ENCODE peak calls at places on chromosomes 1 and 21, in five cellular contexts. One of them, this sample, is unnamed.

GRCh38 chr1:115771094-115771846 is 2.8 kb upstream of the CASQ2 start:
- DNase-seq in stimulated activated CD8-positive, alpha-beta memory T cell treated with anti-CD3 and anti-CD28 coated beads, Interleukin-15, amount 100 ng/mL, for 1 hour: no peak
- DNase-seq in endothelial cell: peak; percentile 15
- DNase-seq in HEK293T: no peak
- DNase-seq in fibroblast of lung: peak; percentile 20
- DNase-seq in this sample: no peak

GRCh38 chr1:92291372-92291999 is 7.3 kb downstream of the GLMN start:
- DNase-seq in HEK293T: peak; percentile 50
- DNase-seq in fibroblast of lung: peak; percentile 50
- DNase-seq in stimulated activated CD8-positive, alpha-beta memory T cell treated with anti-CD3 and anti-CD28 coated beads, Interleukin-15, amount 100 ng/mL, for 1 hour: no peak
- DNase-seq in endothelial cell: peak; percentile 30
- DNase-seq in this sample: no peak

GRCh38 chr1:67551375-67551774 is 121.2 kb upstream of the SERBP1 start:
- DNase-seq in fibroblast of lung: no peak
- DNase-seq in stimulated activated CD8-positive, alpha-beta memory T cell treated with anti-CD3 and anti-CD28 coated beads, Interleukin-15, amount 100 ng/mL, for 1 hour: no peak
- DNase-seq in HEK293T: no peak
- DNase-seq in endothelial cell: no peak
- DNase-seq in this sample: no peak

GRCh38 chr1:14413809-14414208 is 184.7 kb upstream of the KAZN start:
- DNase-seq in endothelial cell: no peak
- DNase-seq in stimulated activated CD8-positive, alpha-beta memory T cell treated with anti-CD3 and anti-CD28 coated beads, Interleukin-15, amount 100 ng/mL, for 1 hour: no peak
- DNase-seq in fibroblast of lung: peak; percentile 81
- DNase-seq in HEK293T: no peak
- DNase-seq in this sample: no peak

GRCh38 chr1:212607206-212607923 is 1.2 kb upstream of the ATF3 start:
- DNase-seq in HEK293T: no peak
- DNase-seq in endothelial cell: no peak
- DNase-seq in stimulated activated CD8-positive, alpha-beta memory T cell treated with anti-CD3 and anti-CD28 coated beads, Interleukin-15, amount 100 ng/mL, for 1 hour: no peak
- DNase-seq in fibroblast of lung: no peak
- DNase-seq in this sample: peak; percentile 28

GRCh38 chr1:107405241-107405640 is 264.4 kb downstream of the NTNG1 start:
- DNase-seq in fibroblast of lung: peak; percentile 85
- DNase-seq in endothelial cell: no peak
- DNase-seq in stimulated activated CD8-positive, alpha-beta memory T cell treated with anti-CD3 and anti-CD28 coated beads, Interleukin-15, amount 100 ng/mL, for 1 hour: no peak
- DNase-seq in HEK293T: no peak
- DNase-seq in this sample: no peak

GRCh38 chr1:191034126-191034525 is 556.5 kb upstream of the BRINP3 start:
- DNase-seq in endothelial cell: no peak
- DNase-seq in fibroblast of lung: peak; percentile 5
- DNase-seq in HEK293T: no peak
- DNase-seq in stimulated activated CD8-positive, alpha-beta memory T cell treated with anti-CD3 and anti-CD28 coated beads, Interleukin-15, amount 100 ng/mL, for 1 hour: no peak
- DNase-seq in this sample: no peak

GRCh38 chr1:212980123-212980800 is 29.9 kb downstream of the VASH2 start:
- DNase-seq in fibroblast of lung: peak; percentile 89
- DNase-seq in endothelial cell: no peak
- DNase-seq in HEK293T: no peak
- DNase-seq in stimulated activated CD8-positive, alpha-beta memory T cell treated with anti-CD3 and anti-CD28 coated beads, Interleukin-15, amount 100 ng/mL, for 1 hour: no peak
- DNase-seq in this sample: no peak

GRCh38 chr1:244273845-244274619 is 177.7 kb downstream of the ADSS2 start:
- DNase-seq in endothelial cell: no peak
- DNase-seq in stimulated activated CD8-positive, alpha-beta memory T cell treated with anti-CD3 and anti-CD28 coated beads, Interleukin-15, amount 100 ng/mL, for 1 hour: no peak
- DNase-seq in fibroblast of lung: peak; percentile 100
- DNase-seq in HEK293T: no peak
- DNase-seq in this sample: no peak

GRCh38 chr21:45332981-45333582 is 45.4 kb upstream of the POFUT2 start:
- DNase-seq in stimulated activated CD8-positive, alpha-beta memory T cell treated with anti-CD3 and anti-CD28 coated beads, Interleukin-15, amount 100 ng/mL, for 1 hour: no peak
- DNase-seq in fibroblast of lung: no peak
- DNase-seq in endothelial cell: no peak
- DNase-seq in HEK293T: no peak
- DNase-seq in this sample: no peak

GRCh38 chr1:199774433-199775089 is 252.9 kb upstream of the NR5A2 start:
- DNase-seq in HEK293T: no peak
- DNase-seq in fibroblast of lung: peak; percentile 81
- DNase-seq in stimulated activated CD8-positive, alpha-beta memory T cell treated with anti-CD3 and anti-CD28 coated beads, Interleukin-15, amount 100 ng/mL, for 1 hour: no peak
- DNase-seq in endothelial cell: no peak
- DNase-seq in this sample: no peak

GRCh38 chr1:25425098-25426085 is 4.8 kb upstream of the RHCE start:
- DNase-seq in stimulated activated CD8-positive, alpha-beta memory T cell treated with anti-CD3 and anti-CD28 coated beads, Interleukin-15, amount 100 ng/mL, for 1 hour: no peak
- DNase-seq in fibroblast of lung: peak; percentile 39
- DNase-seq in endothelial cell: no peak
- DNase-seq in HEK293T: no peak
- DNase-seq in this sample: no peak

GRCh38 chr1:94621392-94621791 is 79.8 kb upstream of the F3 start:
- DNase-seq in HEK293T: no peak
- DNase-seq in stimulated activated CD8-positive, alpha-beta memory T cell treated with anti-CD3 and anti-CD28 coated beads, Interleukin-15, amount 100 ng/mL, for 1 hour: no peak
- DNase-seq in endothelial cell: no peak
- DNase-seq in fibroblast of lung: peak; percentile 79
- DNase-seq in this sample: no peak

GRCh38 chr21:44525431-44526095 is 14.4 kb downstream of the KRTAP10-1 start:
- DNase-seq in fibroblast of lung: no peak
- DNase-seq in endothelial cell: no peak
- DNase-seq in HEK293T: no peak
- DNase-seq in stimulated activated CD8-positive, alpha-beta memory T cell treated with anti-CD3 and anti-CD28 coated beads, Interleukin-15, amount 100 ng/mL, for 1 hour: no peak
- DNase-seq in this sample: no peak

GRCh38 chr1:90246069-90246468 is 251.2 kb downstream of the ZNF326 start:
- DNase-seq in HEK293T: no peak
- DNase-seq in stimulated activated CD8-positive, alpha-beta memory T cell treated with anti-CD3 and anti-CD28 coated beads, Interleukin-15, amount 100 ng/mL, for 1 hour: no peak
- DNase-seq in endothelial cell: no peak
- DNase-seq in fibroblast of lung: no peak
- DNase-seq in this sample: no peak

GRCh38 chr1:206430031-206430983 is 40.0 kb upstream of the IKBKE start:
- DNase-seq in HEK293T: no peak
- DNase-seq in endothelial cell: no peak
- DNase-seq in fibroblast of lung: peak; percentile 92
- DNase-seq in stimulated activated CD8-positive, alpha-beta memory T cell treated with anti-CD3 and anti-CD28 coated beads, Interleukin-15, amount 100 ng/mL, for 1 hour: no peak
- DNase-seq in this sample: no peak

GRCh38 chr1:218659911-218660677 is 315.0 kb downstream of the TGFB2 start:
- DNase-seq in endothelial cell: no peak
- DNase-seq in stimulated activated CD8-positive, alpha-beta memory T cell treated with anti-CD3 and anti-CD28 coated beads, Interleukin-15, amount 100 ng/mL, for 1 hour: no peak
- DNase-seq in HEK293T: no peak
- DNase-seq in fibroblast of lung: peak; percentile 78
- DNase-seq in this sample: no peak

GRCh38 chr1:61053712-61054608 is 28.4 kb upstream of the NFIA start:
- DNase-seq in HEK293T: no peak
- DNase-seq in fibroblast of lung: no peak
- DNase-seq in endothelial cell: no peak
- DNase-seq in stimulated activated CD8-positive, alpha-beta memory T cell treated with anti-CD3 and anti-CD28 coated beads, Interleukin-15, amount 100 ng/mL, for 1 hour: no peak
- DNase-seq in this sample: peak; percentile 63

GRCh38 chr21:17658931-17659330 is 46.2 kb upstream of the BTG3 start:
- DNase-seq in HEK293T: no peak
- DNase-seq in fibroblast of lung: no peak
- DNase-seq in endothelial cell: no peak
- DNase-seq in stimulated activated CD8-positive, alpha-beta memory T cell treated with anti-CD3 and anti-CD28 coated beads, Interleukin-15, amount 100 ng/mL, for 1 hour: no peak
- DNase-seq in this sample: no peak

GRCh38 chr1:49026230-49026811 is 249.6 kb upstream of the BEND5 start:
- DNase-seq in stimulated activated CD8-positive, alpha-beta memory T cell treated with anti-CD3 and anti-CD28 coated beads, Interleukin-15, amount 100 ng/mL, for 1 hour: no peak
- DNase-seq in endothelial cell: no peak
- DNase-seq in fibroblast of lung: no peak
- DNase-seq in HEK293T: no peak
- DNase-seq in this sample: no peak

GRCh38 chr1:153538315-153538821 is 2.4 kb downstream of the S100A5 start:
- DNase-seq in fibroblast of lung: peak; percentile 26
- DNase-seq in HEK293T: peak; percentile 54
- DNase-seq in stimulated activated CD8-positive, alpha-beta memory T cell treated with anti-CD3 and anti-CD28 coated beads, Interleukin-15, amount 100 ng/mL, for 1 hour: no peak
- DNase-seq in endothelial cell: no peak
- DNase-seq in this sample: no peak

GRCh38 chr21:44713130-44713529 is 1.8 kb upstream of the TSPEAR start:
- DNase-seq in stimulated activated CD8-positive, alpha-beta memory T cell treated with anti-CD3 and anti-CD28 coated beads, Interleukin-15, amount 100 ng/mL, for 1 hour: no peak
- DNase-seq in fibroblast of lung: no peak
- DNase-seq in endothelial cell: no peak
- DNase-seq in HEK293T: no peak
- DNase-seq in this sample: no peak

GRCh38 chr21:32826317-32827167 is 55.0 kb upstream of the PAXBP1 start:
- DNase-seq in HEK293T: peak; percentile 66
- DNase-seq in stimulated activated CD8-positive, alpha-beta memory T cell treated with anti-CD3 and anti-CD28 coated beads, Interleukin-15, amount 100 ng/mL, for 1 hour: no peak
- DNase-seq in endothelial cell: peak; percentile 53
- DNase-seq in fibroblast of lung: peak; percentile 58
- DNase-seq in this sample: peak; percentile 14

GRCh38 chr1:38500891-38501290 is 358.7 kb downstream of the RRAGC start:
- DNase-seq in fibroblast of lung: peak; percentile 4
- DNase-seq in endothelial cell: no peak
- DNase-seq in stimulated activated CD8-positive, alpha-beta memory T cell treated with anti-CD3 and anti-CD28 coated beads, Interleukin-15, amount 100 ng/mL, for 1 hour: no peak
- DNase-seq in HEK293T: no peak
- DNase-seq in this sample: no peak

GRCh38 chr1:917076-917459 is 6.7 kb upstream of the SAMD11 start:
- DNase-seq in endothelial cell: no peak
- DNase-seq in fibroblast of lung: no peak
- DNase-seq in HEK293T: no peak
- DNase-seq in stimulated activated CD8-positive, alpha-beta memory T cell treated with anti-CD3 and anti-CD28 coated beads, Interleukin-15, amount 100 ng/mL, for 1 hour: no peak
- DNase-seq in this sample: peak; percentile 33

GRCh38 chr1:10451286-10451685 is 1.5 kb downstream of the CORT start:
- DNase-seq in stimulated activated CD8-positive, alpha-beta memory T cell treated with anti-CD3 and anti-CD28 coated beads, Interleukin-15, amount 100 ng/mL, for 1 hour: no peak
- DNase-seq in fibroblast of lung: peak; percentile 33
- DNase-seq in endothelial cell: peak; percentile 62
- DNase-seq in HEK293T: no peak
- DNase-seq in this sample: peak; percentile 34

GRCh38 chr1:8218351-8219092 is 99.4 kb upstream of the SLC45A1 start:
- DNase-seq in stimulated activated CD8-positive, alpha-beta memory T cell treated with anti-CD3 and anti-CD28 coated beads, Interleukin-15, amount 100 ng/mL, for 1 hour: no peak
- DNase-seq in endothelial cell: no peak
- DNase-seq in fibroblast of lung: peak; percentile 75
- DNase-seq in HEK293T: no peak
- DNase-seq in this sample: no peak

GRCh38 chr1:11500881-11501280 is 21.9 kb downstream of the DISP3 start:
- DNase-seq in fibroblast of lung: no peak
- DNase-seq in endothelial cell: no peak
- DNase-seq in stimulated activated CD8-positive, alpha-beta memory T cell treated with anti-CD3 and anti-CD28 coated beads, Interleukin-15, amount 100 ng/mL, for 1 hour: no peak
- DNase-seq in HEK293T: no peak
- DNase-seq in this sample: no peak

GRCh38 chr1:53736290-53736689 is 2.7 kb downstream of the GLIS1 start:
- DNase-seq in stimulated activated CD8-positive, alpha-beta memory T cell treated with anti-CD3 and anti-CD28 coated beads, Interleukin-15, amount 100 ng/mL, for 1 hour: no peak
- DNase-seq in HEK293T: no peak
- DNase-seq in endothelial cell: no peak
- DNase-seq in fibroblast of lung: peak; percentile 87
- DNase-seq in this sample: no peak

GRCh38 chr1:46285730-46286477 is 17.5 kb downstream of the LRRC41 start:
- DNase-seq in stimulated activated CD8-positive, alpha-beta memory T cell treated with anti-CD3 and anti-CD28 coated beads, Interleukin-15, amount 100 ng/mL, for 1 hour: no peak
- DNase-seq in endothelial cell: no peak
- DNase-seq in fibroblast of lung: no peak
- DNase-seq in HEK293T: peak; percentile 30
- DNase-seq in this sample: no peak

This sample was measured in nephron progenitor cell.